ENCODE peak calls at places on chromosomes 1 and 21, in eight cellular contexts. D, V, J, C, E, U, L and A are unnamed samples.

GRCh38 chr21:39037807-39038405 is 145.3 kb downstream of the PSMG1 start:
- DNase-seq in D (no peak), J (no peak), C (peak), V (peak), L (no peak), U (no peak), E (no peak), A (no peak)

GRCh38 chr1:94095112-94095637 is 25.8 kb downstream of the ABCA4 start:
- DNase-seq in L (peak), C (no peak), U (peak), J (no peak), D (no peak), V (peak), E (no peak), A (no peak)

GRCh38 chr1:58870298-58870676 is 86.4 kb upstream of the JUN start:
- DNase-seq in V (no peak), L (no peak), J (peak), D (no peak), U (no peak), C (no peak), E (peak), A (no peak)

GRCh38 chr1:183633676-183634343 is 1.8 kb downstream of the ARPC5 start:
- DNase-seq in U (peak), L (peak), D (no peak), C (no peak), J (peak), E (no peak), V (peak), A (no peak)

GRCh38 chr1:22841754-22842370 is 130.8 kb downstream of the LACTBL1 start:
- DNase-seq in V (no peak), U (no peak), J (peak), E (no peak), C (no peak), D (no peak), L (peak), A (no peak)

GRCh38 chr1:150609726-150610125 is 19.7 kb downstream of the ENSA start:
- DNase-seq in J (no peak), U (no peak), E (no peak), V (no peak), C (no peak), L (peak), D (no peak), A (no peak)

GRCh38 chr1:112040891-112041740 is 51.6 kb upstream of the KCND3 start:
- DNase-seq in L (no peak), C (no peak), U (peak), E (no peak), J (no peak), D (no peak), V (no peak), A (no peak)

GRCh38 chr1:59699227-59699847 is 115.4 kb upstream of the HOOK1 start:
- DNase-seq in D (no peak), C (no peak), U (peak), V (peak), L (peak), E (no peak), J (peak), A (no peak)

GRCh38 chr1:93990010-93990409 is 80.8 kb upstream of the GCLM start:
- DNase-seq in U (no peak), L (no peak), E (no peak), J (no peak), D (no peak), V (no peak), C (no peak), A (no peak)

GRCh38 chr21:46376856-46377453 is 53.0 kb downstream of the PCNT start:
- DNase-seq in C (no peak), E (no peak), V (no peak), J (no peak), U (no peak), D (no peak), L (no peak), A (no peak)

GRCh38 chr21:41878831-41879189 is 334 bp downstream of the PRDM15 start:
- DNase-seq in L (peak), C (peak), V (peak), D (peak), E (peak), U (peak), J (peak), A (peak)

GRCh38 chr1:151106891-151107290 is 36.3 kb downstream of the GABPB2 start:
- DNase-seq in L (peak), J (no peak), E (no peak), U (no peak), C (no peak), V (peak), D (no peak), A (no peak)

GRCh38 chr1:10657080-10657847 is 139.2 kb downstream of the CASZ1 start:
- DNase-seq in L (no peak), E (no peak), C (no peak), V (no peak), U (no peak), D (no peak), J (no peak), A (no peak)

GRCh38 chr1:17569200-17570139 is 30.0 kb downstream of the ARHGEF10L start:
- DNase-seq in C (no peak), V (peak), J (no peak), D (no peak), U (no peak), L (peak), E (no peak), A (no peak)

GRCh38 chr1:77686784-77687518 is 4.5 kb upstream of the ZZZ3 start:
- DNase-seq in U (no peak), L (no peak), D (no peak), E (no peak), J (no peak), V (no peak), C (no peak), A (no peak)

GRCh38 chr1:111140680-111140967 is 601 bp downstream of the CEPT1 start:
- DNase-seq in E (no peak), C (no peak), V (peak), J (no peak), L (peak), U (peak), D (no peak), A (no peak)

GRCh38 chr21:42666023-42666747 is 12.8 kb downstream of the PDE9A start:
- DNase-seq in J (no peak), D (peak), L (no peak), E (no peak), U (peak), C (peak), V (no peak), A (no peak)

GRCh38 chr1:107357381-107357780 is 216.5 kb downstream of the NTNG1 start:
- DNase-seq in D (no peak), C (no peak), V (no peak), L (peak), U (no peak), E (no peak), J (no peak), A (no peak)

GRCh38 chr1:156368889-156369684 is at the start of gene RHBG:
- DNase-seq in J (peak), V (no peak), D (no peak), L (no peak), U (no peak), E (peak), C (no peak), A (no peak)

GRCh38 chr1:16204634-16205332 is 7.7 kb downstream of the ARHGEF19 start:
- DNase-seq in U (peak), J (peak), E (no peak), L (no peak), D (no peak), V (no peak), C (no peak), A (no peak)

GRCh38 chr21:39332175-39332574 is 16.7 kb downstream of the HMGN1 start:
- DNase-seq in J (no peak), C (no peak), U (no peak), L (no peak), E (no peak), V (no peak), D (no peak), A (no peak)

GRCh38 chr1:212581034-212581433 is 27.5 kb upstream of the ATF3 start:
- DNase-seq in D (no peak), V (no peak), L (no peak), E (no peak), J (no peak), C (no peak), U (no peak), A (no peak)

GRCh38 chr1:227273557-227273956 is 44.7 kb downstream of the CDC42BPA start:
- DNase-seq in U (peak), E (no peak), D (no peak), L (peak), V (no peak), J (no peak), C (no peak), A (no peak)

GRCh38 chr1:17919525-17920439 is 164.6 kb downstream of the ACTL8 start:
- DNase-seq in U (peak), V (peak), D (no peak), L (peak), E (peak), C (peak), J (no peak), A (no peak)

GRCh38 chr1:54151013-54151412 is 1.8 kb downstream of the CDCP2 start:
- DNase-seq in D (no peak), U (no peak), V (no peak), L (no peak), J (no peak), E (no peak), C (no peak), A (no peak)

GRCh38 chr1:245332513-245332912 is 177.7 kb downstream of the KIF26B start:
- DNase-seq in V (no peak), J (no peak), C (peak), E (no peak), L (no peak), D (no peak), U (no peak), A (no peak)

GRCh38 chr1:193115629-193116227 is 6.1 kb upstream of the CDC73 start:
- DNase-seq in V (peak), L (peak), E (no peak), C (no peak), U (no peak), J (no peak), D (no peak), A (no peak)

GRCh38 chr1:245807306-245807705 is 652.5 kb downstream of the KIF26B start:
- DNase-seq in D (no peak), J (no peak), E (no peak), V (no peak), L (no peak), C (no peak), U (no peak), A (peak)

GRCh38 chr1:162943627-162944026 is 82.7 kb upstream of the CCDC190 start:
- DNase-seq in V (peak), L (peak), D (no peak), U (no peak), C (no peak), J (peak), E (no peak), A (no peak)

GRCh38 chr1:95953005-95953404 is 719.0 kb downstream of the RWDD3 start:
- DNase-seq in U (peak), J (peak), E (no peak), C (no peak), L (peak), V (no peak), D (no peak), A (no peak)